ENCODE peak calls at places on chromosomes 13 and 19, in ten cellular contexts. One of them, this sample, is unnamed.

GRCh38 chr13:60654405-60654804 is 257.4 kb downstream of the TDRD3 start:
- DNase-seq in GM10248: no peak
- DNase-seq in adrenal gland: peak
- DNase-seq in Calu3: no peak
- DNase-seq in kidney: no peak
- DNase-seq in astrocyte: no peak
- DNase-seq in ovary: no peak
- DNase-seq in cardiac muscle cell: peak
- DNase-seq in tibial artery: peak
- DNase-seq in astrocyte of the spinal cord: peak
- DNase-seq in this sample: no peak

GRCh38 chr13:73056054-73056962 is 2.5 kb upstream of the KLF5 start:
- DNase-seq in GM10248: no peak
- DNase-seq in adrenal gland: no peak
- DNase-seq in Calu3: no peak
- DNase-seq in kidney: no peak
- DNase-seq in astrocyte: peak
- DNase-seq in ovary: no peak
- DNase-seq in cardiac muscle cell: no peak
- DNase-seq in tibial artery: no peak
- DNase-seq in astrocyte of the spinal cord: peak
- DNase-seq in this sample: no peak

GRCh38 chr13:112952759-112953541 is 16.1 kb upstream of the MCF2L start:
- DNase-seq in GM10248: no peak
- DNase-seq in adrenal gland: no peak
- DNase-seq in Calu3: no peak
- DNase-seq in kidney: no peak
- DNase-seq in astrocyte: no peak
- DNase-seq in ovary: peak
- DNase-seq in cardiac muscle cell: no peak
- DNase-seq in tibial artery: no peak
- DNase-seq in astrocyte of the spinal cord: no peak
- DNase-seq in this sample: no peak

GRCh38 chr13:109917422-109917821 is 131.0 kb upstream of the IRS2 start:
- DNase-seq in GM10248: no peak
- DNase-seq in adrenal gland: no peak
- DNase-seq in Calu3: no peak
- DNase-seq in kidney: no peak
- DNase-seq in astrocyte: no peak
- DNase-seq in ovary: no peak
- DNase-seq in cardiac muscle cell: no peak
- DNase-seq in tibial artery: no peak
- DNase-seq in astrocyte of the spinal cord: no peak
- DNase-seq in this sample: no peak

GRCh38 chr19:18847516-18848463 is 16.0 kb downstream of the UPF1 start:
- DNase-seq in GM10248: no peak
- DNase-seq in adrenal gland: no peak
- DNase-seq in Calu3: no peak
- DNase-seq in kidney: peak
- DNase-seq in astrocyte: no peak
- DNase-seq in ovary: no peak
- DNase-seq in cardiac muscle cell: no peak
- DNase-seq in tibial artery: peak
- DNase-seq in astrocyte of the spinal cord: no peak
- DNase-seq in this sample: no peak

GRCh38 chr13:114090476-114090875 is 41.9 kb downstream of the RASA3 start:
- DNase-seq in GM10248: no peak
- DNase-seq in adrenal gland: no peak
- DNase-seq in Calu3: no peak
- DNase-seq in kidney: no peak
- DNase-seq in astrocyte: no peak
- DNase-seq in ovary: peak
- DNase-seq in cardiac muscle cell: no peak
- DNase-seq in tibial artery: no peak
- DNase-seq in astrocyte of the spinal cord: no peak
- DNase-seq in this sample: no peak

GRCh38 chr13:32448224-32448623 is 20.3 kb upstream of the N4BP2L1 start:
- DNase-seq in GM10248: no peak
- DNase-seq in adrenal gland: no peak
- DNase-seq in Calu3: no peak
- DNase-seq in kidney: no peak
- DNase-seq in astrocyte: no peak
- DNase-seq in ovary: no peak
- DNase-seq in cardiac muscle cell: no peak
- DNase-seq in tibial artery: no peak
- DNase-seq in astrocyte of the spinal cord: no peak
- DNase-seq in this sample: no peak

GRCh38 chr19:49636230-49636932 is 3.6 kb downstream of the RRAS start:
- DNase-seq in GM10248: no peak
- DNase-seq in adrenal gland: no peak
- DNase-seq in Calu3: no peak
- DNase-seq in kidney: no peak
- DNase-seq in astrocyte: no peak
- DNase-seq in ovary: no peak
- DNase-seq in cardiac muscle cell: no peak
- DNase-seq in tibial artery: no peak
- DNase-seq in astrocyte of the spinal cord: no peak
- DNase-seq in this sample: no peak

GRCh38 chr13:29362849-29363604 is 232.5 kb downstream of the SLC7A1 start:
- DNase-seq in GM10248: peak
- DNase-seq in adrenal gland: peak
- DNase-seq in Calu3: peak
- DNase-seq in kidney: no peak
- DNase-seq in astrocyte: peak
- DNase-seq in ovary: peak
- DNase-seq in cardiac muscle cell: peak
- DNase-seq in tibial artery: no peak
- DNase-seq in astrocyte of the spinal cord: peak
- DNase-seq in this sample: no peak

GRCh38 chr13:42036711-42037110 is 11.7 kb upstream of the DGKH start:
- DNase-seq in GM10248: no peak
- DNase-seq in adrenal gland: no peak
- DNase-seq in Calu3: no peak
- DNase-seq in kidney: no peak
- DNase-seq in astrocyte: no peak
- DNase-seq in ovary: no peak
- DNase-seq in cardiac muscle cell: no peak
- DNase-seq in tibial artery: no peak
- DNase-seq in astrocyte of the spinal cord: no peak
- DNase-seq in this sample: no peak

GRCh38 chr13:38543561-38543960 is 143.3 kb upstream of the FREM2 start:
- DNase-seq in GM10248: no peak
- DNase-seq in adrenal gland: no peak
- DNase-seq in Calu3: no peak
- DNase-seq in kidney: no peak
- DNase-seq in astrocyte: peak
- DNase-seq in ovary: no peak
- DNase-seq in cardiac muscle cell: no peak
- DNase-seq in tibial artery: no peak
- DNase-seq in astrocyte of the spinal cord: peak
- DNase-seq in this sample: no peak

GRCh38 chr19:11281336-11282049 is 14.5 kb upstream of the TSPAN16 start:
- DNase-seq in GM10248: no peak
- DNase-seq in adrenal gland: no peak
- DNase-seq in Calu3: no peak
- DNase-seq in kidney: no peak
- DNase-seq in astrocyte: no peak
- DNase-seq in ovary: no peak
- DNase-seq in cardiac muscle cell: no peak
- DNase-seq in tibial artery: no peak
- DNase-seq in astrocyte of the spinal cord: no peak
- DNase-seq in this sample: no peak

GRCh38 chr19:11291415-11291814 is 4.5 kb upstream of the TSPAN16 start:
- DNase-seq in GM10248: no peak
- DNase-seq in adrenal gland: no peak
- DNase-seq in Calu3: no peak
- DNase-seq in kidney: no peak
- DNase-seq in astrocyte: no peak
- DNase-seq in ovary: no peak
- DNase-seq in cardiac muscle cell: no peak
- DNase-seq in tibial artery: no peak
- DNase-seq in astrocyte of the spinal cord: no peak
- DNase-seq in this sample: no peak

GRCh38 chr19:11284535-11284934 is 11.4 kb upstream of the TSPAN16 start:
- DNase-seq in GM10248: no peak
- DNase-seq in adrenal gland: no peak
- DNase-seq in Calu3: no peak
- DNase-seq in kidney: no peak
- DNase-seq in astrocyte: no peak
- DNase-seq in ovary: no peak
- DNase-seq in cardiac muscle cell: no peak
- DNase-seq in tibial artery: no peak
- DNase-seq in astrocyte of the spinal cord: peak
- DNase-seq in this sample: no peak

GRCh38 chr19:11288349-11288748 is 7.6 kb upstream of the TSPAN16 start:
- DNase-seq in GM10248: no peak
- DNase-seq in adrenal gland: no peak
- DNase-seq in Calu3: no peak
- DNase-seq in kidney: no peak
- DNase-seq in astrocyte: no peak
- DNase-seq in ovary: no peak
- DNase-seq in cardiac muscle cell: no peak
- DNase-seq in tibial artery: no peak
- DNase-seq in astrocyte of the spinal cord: peak
- DNase-seq in this sample: no peak

GRCh38 chr19:11286312-11286974 is 9.5 kb upstream of the TSPAN16 start:
- DNase-seq in GM10248: no peak
- DNase-seq in adrenal gland: peak
- DNase-seq in Calu3: no peak
- DNase-seq in kidney: no peak
- DNase-seq in astrocyte: peak
- DNase-seq in ovary: no peak
- DNase-seq in cardiac muscle cell: no peak
- DNase-seq in tibial artery: peak
- DNase-seq in astrocyte of the spinal cord: peak
- DNase-seq in this sample: no peak
- TF ChIP-seq CTCF in GM10248: peak
- TF ChIP-seq CTCF in adrenal gland: peak
- TF ChIP-seq CTCF in Calu3: no peak
- TF ChIP-seq CTCF in kidney: peak
- TF ChIP-seq CTCF in astrocyte: no peak
- TF ChIP-seq CTCF in ovary: no peak
- TF ChIP-seq CTCF in cardiac muscle cell: peak
- TF ChIP-seq CTCF in tibial artery: no peak
- TF ChIP-seq CTCF in astrocyte of the spinal cord: peak
- TF ChIP-seq CTCF in this sample: peak

DNA sequence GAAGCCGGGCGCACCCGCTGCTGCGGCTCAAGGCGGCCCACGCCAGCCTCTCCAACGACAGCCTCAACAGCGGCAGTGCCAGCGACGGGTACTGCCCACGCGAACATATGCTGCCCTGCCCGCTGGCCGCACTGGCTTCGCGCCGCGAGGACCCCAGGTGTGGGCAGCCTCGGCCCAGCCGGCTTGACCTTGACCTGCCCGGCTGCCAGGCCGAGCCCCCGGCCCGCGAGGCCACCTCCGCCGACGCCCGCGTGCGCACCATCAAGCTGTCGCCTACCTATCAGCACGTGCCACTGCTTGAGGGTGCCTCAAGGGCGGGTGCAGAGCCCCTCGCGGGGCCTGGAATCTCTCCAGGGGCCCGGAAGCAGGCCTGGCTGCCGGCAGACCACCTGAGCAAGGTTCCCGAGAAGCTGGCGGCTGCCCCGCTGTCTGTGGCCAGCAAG is 13.0 kb downstream of the C19orf25 start:
- DNase-seq in GM10248: no peak
- DNase-seq in adrenal gland: no peak
- DNase-seq in Calu3: no peak
- DNase-seq in kidney: peak
- DNase-seq in astrocyte: no peak
- DNase-seq in ovary: no peak
- DNase-seq in cardiac muscle cell: no peak
- DNase-seq in tibial artery: no peak
- DNase-seq in astrocyte of the spinal cord: no peak
- DNase-seq in this sample: no peak
- TF ChIP-seq CTCF in GM10248: no peak
- TF ChIP-seq CTCF in adrenal gland: no peak
- TF ChIP-seq CTCF in Calu3: no peak
- TF ChIP-seq CTCF in kidney: no peak
- TF ChIP-seq CTCF in astrocyte: no peak
- TF ChIP-seq CTCF in ovary: no peak
- TF ChIP-seq CTCF in cardiac muscle cell: no peak
- TF ChIP-seq CTCF in tibial artery: no peak
- TF ChIP-seq CTCF in astrocyte of the spinal cord: no peak
- TF ChIP-seq CTCF in this sample: no peak

DNA sequence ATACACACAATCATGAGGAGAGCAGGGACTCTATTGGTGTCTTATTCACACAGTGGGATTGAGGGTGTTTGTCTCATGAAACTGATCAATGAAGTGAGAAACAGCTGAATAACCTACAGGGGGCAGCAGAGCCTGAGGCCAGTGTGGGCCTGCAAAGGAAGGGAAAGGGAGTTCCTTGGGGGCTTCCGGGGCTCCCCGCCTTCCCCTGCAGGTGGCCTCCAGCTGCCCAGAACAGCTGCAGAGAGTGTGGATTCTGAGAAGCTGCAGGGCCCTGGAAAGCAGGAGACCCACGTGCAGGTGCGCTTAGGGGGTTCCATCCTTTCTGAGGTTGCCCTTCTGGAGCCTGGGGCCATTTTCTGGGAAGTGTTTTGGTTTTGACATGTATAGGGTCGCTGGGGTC is 20.1 kb downstream of the ZNF763 start:
- DNase-seq in GM10248: peak
- DNase-seq in adrenal gland: no peak
- DNase-seq in Calu3: no peak
- DNase-seq in kidney: no peak
- DNase-seq in astrocyte: no peak
- DNase-seq in ovary: no peak
- DNase-seq in cardiac muscle cell: peak
- DNase-seq in tibial artery: no peak
- DNase-seq in astrocyte of the spinal cord: no peak
- DNase-seq in this sample: no peak
- TF ChIP-seq CTCF in GM10248: peak
- TF ChIP-seq CTCF in adrenal gland: no peak
- TF ChIP-seq CTCF in Calu3: no peak
- TF ChIP-seq CTCF in kidney: no peak
- TF ChIP-seq CTCF in astrocyte: no peak
- TF ChIP-seq CTCF in ovary: no peak
- TF ChIP-seq CTCF in cardiac muscle cell: peak
- TF ChIP-seq CTCF in tibial artery: no peak
- TF ChIP-seq CTCF in astrocyte of the spinal cord: no peak
- TF ChIP-seq CTCF in this sample: no peak

DNA sequence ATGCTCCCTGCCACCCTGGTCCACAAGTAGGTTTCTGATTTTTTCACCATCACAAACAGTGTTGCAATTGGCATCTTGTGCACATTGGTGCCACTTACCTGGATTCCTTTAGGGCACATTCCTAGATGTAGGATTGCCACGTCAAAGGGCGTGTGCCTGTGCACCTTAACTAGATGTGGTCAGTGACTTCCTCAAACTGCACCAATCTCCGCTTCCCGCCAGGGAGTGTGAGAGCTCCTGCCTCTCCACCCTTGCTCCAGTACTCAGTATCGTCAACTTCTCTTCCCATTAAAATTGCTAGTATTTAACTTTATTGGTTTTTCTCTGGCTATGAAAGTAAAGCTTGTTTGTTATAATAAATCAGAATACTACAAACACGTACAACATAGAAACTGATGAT is 23.2 kb downstream of the CCNE1 start:
- DNase-seq in GM10248: no peak
- DNase-seq in adrenal gland: no peak
- DNase-seq in Calu3: peak
- DNase-seq in kidney: no peak
- DNase-seq in astrocyte: no peak
- DNase-seq in ovary: no peak
- DNase-seq in cardiac muscle cell: no peak
- DNase-seq in tibial artery: no peak
- DNase-seq in astrocyte of the spinal cord: no peak
- DNase-seq in this sample: no peak
- TF ChIP-seq CTCF in GM10248: no peak
- TF ChIP-seq CTCF in adrenal gland: no peak
- TF ChIP-seq CTCF in Calu3: no peak
- TF ChIP-seq CTCF in kidney: no peak
- TF ChIP-seq CTCF in astrocyte: no peak
- TF ChIP-seq CTCF in ovary: no peak
- TF ChIP-seq CTCF in cardiac muscle cell: no peak
- TF ChIP-seq CTCF in tibial artery: no peak
- TF ChIP-seq CTCF in astrocyte of the spinal cord: no peak
- TF ChIP-seq CTCF in this sample: no peak

This sample was measured in lung.